ENCODE peak calls at places on chromosomes 4 and X, in ten cellular contexts. One of them, this sample, is unnamed.

GRCh38 chrX:13983734-13984133 is 46.0 kb downstream of the GEMIN8 start:
- DNase-seq in foreskin fibroblast: no peak
- DNase-seq in HEK293T: no peak
- DNase-seq in stimulated activated CD4-positive, alpha-beta T cell treated with anti-CD3 and anti-CD28 coated beads, TNF-alpha, amount 100 ng/mL, for 48 hours: no peak
- DNase-seq in activated naive CD8-positive, alpha-beta T cell treated with anti-CD3 and anti-CD28 coated beads, Interleukin-2, amount 10 ng/mL, durations not matched to agents 7 days and 5 days: no peak
- DNase-seq in mucosa of gallbladder: no peak
- DNase-seq in endothelial cell: no peak
- DNase-seq in suprapubic skin: no peak
- DNase-seq in C1 segment of cervical spinal cord: no peak
- DNase-seq in substantia nigra: no peak
- DNase-seq in this sample: no peak

GRCh38 chrX:15158350-15158735 is 111.5 kb downstream of the ASB9 start:
- DNase-seq in foreskin fibroblast: no peak
- DNase-seq in HEK293T: no peak
- DNase-seq in stimulated activated CD4-positive, alpha-beta T cell treated with anti-CD3 and anti-CD28 coated beads, TNF-alpha, amount 100 ng/mL, for 48 hours: no peak
- DNase-seq in activated naive CD8-positive, alpha-beta T cell treated with anti-CD3 and anti-CD28 coated beads, Interleukin-2, amount 10 ng/mL, durations not matched to agents 7 days and 5 days: no peak
- DNase-seq in mucosa of gallbladder: no peak
- DNase-seq in endothelial cell: no peak
- DNase-seq in suprapubic skin: no peak
- DNase-seq in C1 segment of cervical spinal cord: no peak
- DNase-seq in substantia nigra: no peak
- DNase-seq in this sample: no peak

GRCh38 chr4:147927377-147928137 is 195.7 kb downstream of the ARHGAP10 start:
- DNase-seq in foreskin fibroblast: peak
- DNase-seq in HEK293T: peak
- DNase-seq in stimulated activated CD4-positive, alpha-beta T cell treated with anti-CD3 and anti-CD28 coated beads, TNF-alpha, amount 100 ng/mL, for 48 hours: no peak
- DNase-seq in activated naive CD8-positive, alpha-beta T cell treated with anti-CD3 and anti-CD28 coated beads, Interleukin-2, amount 10 ng/mL, durations not matched to agents 7 days and 5 days: no peak
- DNase-seq in mucosa of gallbladder: no peak
- DNase-seq in endothelial cell: no peak
- DNase-seq in suprapubic skin: no peak
- DNase-seq in C1 segment of cervical spinal cord: no peak
- DNase-seq in substantia nigra: no peak
- DNase-seq in this sample: no peak

GRCh38 chr4:74933562-74934015 is 673 bp downstream of the PARM1 start:
- DNase-seq in foreskin fibroblast: no peak
- DNase-seq in HEK293T: peak
- DNase-seq in stimulated activated CD4-positive, alpha-beta T cell treated with anti-CD3 and anti-CD28 coated beads, TNF-alpha, amount 100 ng/mL, for 48 hours: no peak
- DNase-seq in activated naive CD8-positive, alpha-beta T cell treated with anti-CD3 and anti-CD28 coated beads, Interleukin-2, amount 10 ng/mL, durations not matched to agents 7 days and 5 days: no peak
- DNase-seq in mucosa of gallbladder: no peak
- DNase-seq in endothelial cell: peak
- DNase-seq in suprapubic skin: no peak
- DNase-seq in C1 segment of cervical spinal cord: no peak
- DNase-seq in substantia nigra: no peak
- DNase-seq in this sample: peak

GRCh38 chr4:7782783-7783182 is 156.9 kb downstream of the AFAP1 start:
- DNase-seq in foreskin fibroblast: no peak
- DNase-seq in HEK293T: no peak
- DNase-seq in stimulated activated CD4-positive, alpha-beta T cell treated with anti-CD3 and anti-CD28 coated beads, TNF-alpha, amount 100 ng/mL, for 48 hours: no peak
- DNase-seq in activated naive CD8-positive, alpha-beta T cell treated with anti-CD3 and anti-CD28 coated beads, Interleukin-2, amount 10 ng/mL, durations not matched to agents 7 days and 5 days: no peak
- DNase-seq in mucosa of gallbladder: no peak
- DNase-seq in endothelial cell: no peak
- DNase-seq in suprapubic skin: no peak
- DNase-seq in C1 segment of cervical spinal cord: no peak
- DNase-seq in substantia nigra: no peak
- DNase-seq in this sample: no peak

GRCh38 chrX:19672211-19672814 is 157.0 kb upstream of the MAP3K15 start:
- DNase-seq in foreskin fibroblast: no peak
- DNase-seq in HEK293T: no peak
- DNase-seq in stimulated activated CD4-positive, alpha-beta T cell treated with anti-CD3 and anti-CD28 coated beads, TNF-alpha, amount 100 ng/mL, for 48 hours: no peak
- DNase-seq in activated naive CD8-positive, alpha-beta T cell treated with anti-CD3 and anti-CD28 coated beads, Interleukin-2, amount 10 ng/mL, durations not matched to agents 7 days and 5 days: no peak
- DNase-seq in mucosa of gallbladder: no peak
- DNase-seq in endothelial cell: no peak
- DNase-seq in suprapubic skin: no peak
- DNase-seq in C1 segment of cervical spinal cord: no peak
- DNase-seq in substantia nigra: no peak
- DNase-seq in this sample: no peak

GRCh38 chrX:125503769-125504168 is 184.1 kb downstream of the TEX13C start:
- DNase-seq in foreskin fibroblast: no peak
- DNase-seq in HEK293T: no peak
- DNase-seq in stimulated activated CD4-positive, alpha-beta T cell treated with anti-CD3 and anti-CD28 coated beads, TNF-alpha, amount 100 ng/mL, for 48 hours: no peak
- DNase-seq in activated naive CD8-positive, alpha-beta T cell treated with anti-CD3 and anti-CD28 coated beads, Interleukin-2, amount 10 ng/mL, durations not matched to agents 7 days and 5 days: no peak
- DNase-seq in mucosa of gallbladder: no peak
- DNase-seq in endothelial cell: no peak
- DNase-seq in suprapubic skin: no peak
- DNase-seq in C1 segment of cervical spinal cord: no peak
- DNase-seq in substantia nigra: no peak
- DNase-seq in this sample: no peak

GRCh38 chrX:41384041-41384705 is 50.2 kb downstream of the DDX3X start:
- DNase-seq in foreskin fibroblast: peak
- DNase-seq in HEK293T: no peak
- DNase-seq in stimulated activated CD4-positive, alpha-beta T cell treated with anti-CD3 and anti-CD28 coated beads, TNF-alpha, amount 100 ng/mL, for 48 hours: peak
- DNase-seq in activated naive CD8-positive, alpha-beta T cell treated with anti-CD3 and anti-CD28 coated beads, Interleukin-2, amount 10 ng/mL, durations not matched to agents 7 days and 5 days: no peak
- DNase-seq in mucosa of gallbladder: peak
- DNase-seq in endothelial cell: no peak
- DNase-seq in suprapubic skin: peak
- DNase-seq in C1 segment of cervical spinal cord: no peak
- DNase-seq in substantia nigra: no peak
- DNase-seq in this sample: peak

GRCh38 chr4:182929296-182929695 is 12.1 kb upstream of the DCTD start:
- DNase-seq in foreskin fibroblast: peak
- DNase-seq in HEK293T: no peak
- DNase-seq in stimulated activated CD4-positive, alpha-beta T cell treated with anti-CD3 and anti-CD28 coated beads, TNF-alpha, amount 100 ng/mL, for 48 hours: no peak
- DNase-seq in activated naive CD8-positive, alpha-beta T cell treated with anti-CD3 and anti-CD28 coated beads, Interleukin-2, amount 10 ng/mL, durations not matched to agents 7 days and 5 days: no peak
- DNase-seq in mucosa of gallbladder: no peak
- DNase-seq in endothelial cell: no peak
- DNase-seq in suprapubic skin: no peak
- DNase-seq in C1 segment of cervical spinal cord: no peak
- DNase-seq in substantia nigra: no peak
- DNase-seq in this sample: no peak

GRCh38 chr4:95510145-95510544 is 38.6 kb downstream of the UNC5C start:
- DNase-seq in foreskin fibroblast: no peak
- DNase-seq in HEK293T: no peak
- DNase-seq in stimulated activated CD4-positive, alpha-beta T cell treated with anti-CD3 and anti-CD28 coated beads, TNF-alpha, amount 100 ng/mL, for 48 hours: no peak
- DNase-seq in activated naive CD8-positive, alpha-beta T cell treated with anti-CD3 and anti-CD28 coated beads, Interleukin-2, amount 10 ng/mL, durations not matched to agents 7 days and 5 days: no peak
- DNase-seq in mucosa of gallbladder: no peak
- DNase-seq in endothelial cell: no peak
- DNase-seq in suprapubic skin: no peak
- DNase-seq in C1 segment of cervical spinal cord: no peak
- DNase-seq in substantia nigra: no peak
- DNase-seq in this sample: peak

GRCh38 chr4:88709989-88710388 is 12.4 kb upstream of the NAP1L5 start:
- DNase-seq in foreskin fibroblast: no peak
- DNase-seq in HEK293T: no peak
- DNase-seq in stimulated activated CD4-positive, alpha-beta T cell treated with anti-CD3 and anti-CD28 coated beads, TNF-alpha, amount 100 ng/mL, for 48 hours: no peak
- DNase-seq in activated naive CD8-positive, alpha-beta T cell treated with anti-CD3 and anti-CD28 coated beads, Interleukin-2, amount 10 ng/mL, durations not matched to agents 7 days and 5 days: no peak
- DNase-seq in mucosa of gallbladder: no peak
- DNase-seq in endothelial cell: no peak
- DNase-seq in suprapubic skin: no peak
- DNase-seq in C1 segment of cervical spinal cord: no peak
- DNase-seq in substantia nigra: no peak
- DNase-seq in this sample: no peak

GRCh38 chr4:81032805-81033684 is 2.5 kb downstream of the BMP3 start:
- DNase-seq in foreskin fibroblast: no peak
- DNase-seq in HEK293T: no peak
- DNase-seq in stimulated activated CD4-positive, alpha-beta T cell treated with anti-CD3 and anti-CD28 coated beads, TNF-alpha, amount 100 ng/mL, for 48 hours: no peak
- DNase-seq in activated naive CD8-positive, alpha-beta T cell treated with anti-CD3 and anti-CD28 coated beads, Interleukin-2, amount 10 ng/mL, durations not matched to agents 7 days and 5 days: no peak
- DNase-seq in mucosa of gallbladder: no peak
- DNase-seq in endothelial cell: no peak
- DNase-seq in suprapubic skin: no peak
- DNase-seq in C1 segment of cervical spinal cord: no peak
- DNase-seq in substantia nigra: no peak
- DNase-seq in this sample: no peak

GRCh38 chr4:172996571-172997216 is 171.9 kb upstream of the GALNT7 start:
- DNase-seq in foreskin fibroblast: peak
- DNase-seq in HEK293T: no peak
- DNase-seq in stimulated activated CD4-positive, alpha-beta T cell treated with anti-CD3 and anti-CD28 coated beads, TNF-alpha, amount 100 ng/mL, for 48 hours: no peak
- DNase-seq in activated naive CD8-positive, alpha-beta T cell treated with anti-CD3 and anti-CD28 coated beads, Interleukin-2, amount 10 ng/mL, durations not matched to agents 7 days and 5 days: no peak
- DNase-seq in mucosa of gallbladder: no peak
- DNase-seq in endothelial cell: no peak
- DNase-seq in suprapubic skin: no peak
- DNase-seq in C1 segment of cervical spinal cord: no peak
- DNase-seq in substantia nigra: no peak
- DNase-seq in this sample: no peak

GRCh38 chrX:84729809-84730208 is 227.6 kb upstream of the HDX start:
- DNase-seq in foreskin fibroblast: peak
- DNase-seq in HEK293T: peak
- DNase-seq in stimulated activated CD4-positive, alpha-beta T cell treated with anti-CD3 and anti-CD28 coated beads, TNF-alpha, amount 100 ng/mL, for 48 hours: no peak
- DNase-seq in activated naive CD8-positive, alpha-beta T cell treated with anti-CD3 and anti-CD28 coated beads, Interleukin-2, amount 10 ng/mL, durations not matched to agents 7 days and 5 days: peak
- DNase-seq in mucosa of gallbladder: no peak
- DNase-seq in endothelial cell: peak
- DNase-seq in suprapubic skin: no peak
- DNase-seq in C1 segment of cervical spinal cord: no peak
- DNase-seq in substantia nigra: no peak
- DNase-seq in this sample: peak

GRCh38 chrX:101619336-101619735 is 1.5 kb upstream of the ARMCX6 start:
- DNase-seq in foreskin fibroblast: no peak
- DNase-seq in HEK293T: peak
- DNase-seq in stimulated activated CD4-positive, alpha-beta T cell treated with anti-CD3 and anti-CD28 coated beads, TNF-alpha, amount 100 ng/mL, for 48 hours: no peak
- DNase-seq in activated naive CD8-positive, alpha-beta T cell treated with anti-CD3 and anti-CD28 coated beads, Interleukin-2, amount 10 ng/mL, durations not matched to agents 7 days and 5 days: no peak
- DNase-seq in mucosa of gallbladder: no peak
- DNase-seq in endothelial cell: no peak
- DNase-seq in suprapubic skin: no peak
- DNase-seq in C1 segment of cervical spinal cord: no peak
- DNase-seq in substantia nigra: no peak
- DNase-seq in this sample: no peak

GRCh38 chrX:30504309-30504708 is 73.3 kb downstream of the TASL start:
- DNase-seq in foreskin fibroblast: no peak
- DNase-seq in HEK293T: peak
- DNase-seq in stimulated activated CD4-positive, alpha-beta T cell treated with anti-CD3 and anti-CD28 coated beads, TNF-alpha, amount 100 ng/mL, for 48 hours: no peak
- DNase-seq in activated naive CD8-positive, alpha-beta T cell treated with anti-CD3 and anti-CD28 coated beads, Interleukin-2, amount 10 ng/mL, durations not matched to agents 7 days and 5 days: no peak
- DNase-seq in mucosa of gallbladder: no peak
- DNase-seq in endothelial cell: no peak
- DNase-seq in suprapubic skin: no peak
- DNase-seq in C1 segment of cervical spinal cord: no peak
- DNase-seq in substantia nigra: no peak
- DNase-seq in this sample: peak

GRCh38 chr4:150722908-150723362 is 141.0 kb downstream of the MAB21L2 start:
- DNase-seq in foreskin fibroblast: peak
- DNase-seq in HEK293T: peak
- DNase-seq in stimulated activated CD4-positive, alpha-beta T cell treated with anti-CD3 and anti-CD28 coated beads, TNF-alpha, amount 100 ng/mL, for 48 hours: no peak
- DNase-seq in activated naive CD8-positive, alpha-beta T cell treated with anti-CD3 and anti-CD28 coated beads, Interleukin-2, amount 10 ng/mL, durations not matched to agents 7 days and 5 days: no peak
- DNase-seq in mucosa of gallbladder: peak
- DNase-seq in endothelial cell: no peak
- DNase-seq in suprapubic skin: peak
- DNase-seq in C1 segment of cervical spinal cord: no peak
- DNase-seq in substantia nigra: no peak
- DNase-seq in this sample: no peak

GRCh38 chr4:185787926-185788679 is 23.9 kb downstream of the SORBS2 start:
- DNase-seq in foreskin fibroblast: no peak
- DNase-seq in HEK293T: no peak
- DNase-seq in stimulated activated CD4-positive, alpha-beta T cell treated with anti-CD3 and anti-CD28 coated beads, TNF-alpha, amount 100 ng/mL, for 48 hours: no peak
- DNase-seq in activated naive CD8-positive, alpha-beta T cell treated with anti-CD3 and anti-CD28 coated beads, Interleukin-2, amount 10 ng/mL, durations not matched to agents 7 days and 5 days: no peak
- DNase-seq in mucosa of gallbladder: no peak
- DNase-seq in endothelial cell: no peak
- DNase-seq in suprapubic skin: no peak
- DNase-seq in C1 segment of cervical spinal cord: no peak
- DNase-seq in substantia nigra: no peak
- DNase-seq in this sample: no peak

GRCh38 chr4:6471303-6472007 is 959 bp downstream of the PPP2R2C start:
- DNase-seq in foreskin fibroblast: no peak
- DNase-seq in HEK293T: no peak
- DNase-seq in stimulated activated CD4-positive, alpha-beta T cell treated with anti-CD3 and anti-CD28 coated beads, TNF-alpha, amount 100 ng/mL, for 48 hours: no peak
- DNase-seq in activated naive CD8-positive, alpha-beta T cell treated with anti-CD3 and anti-CD28 coated beads, Interleukin-2, amount 10 ng/mL, durations not matched to agents 7 days and 5 days: peak
- DNase-seq in mucosa of gallbladder: no peak
- DNase-seq in endothelial cell: no peak
- DNase-seq in suprapubic skin: no peak
- DNase-seq in C1 segment of cervical spinal cord: peak
- DNase-seq in substantia nigra: peak
- DNase-seq in this sample: no peak

GRCh38 chr4:186701273-186701672 is 22.4 kb downstream of the FAT1 start:
- DNase-seq in foreskin fibroblast: peak
- DNase-seq in HEK293T: no peak
- DNase-seq in stimulated activated CD4-positive, alpha-beta T cell treated with anti-CD3 and anti-CD28 coated beads, TNF-alpha, amount 100 ng/mL, for 48 hours: no peak
- DNase-seq in activated naive CD8-positive, alpha-beta T cell treated with anti-CD3 and anti-CD28 coated beads, Interleukin-2, amount 10 ng/mL, durations not matched to agents 7 days and 5 days: no peak
- DNase-seq in mucosa of gallbladder: no peak
- DNase-seq in endothelial cell: no peak
- DNase-seq in suprapubic skin: no peak
- DNase-seq in C1 segment of cervical spinal cord: peak
- DNase-seq in substantia nigra: no peak
- DNase-seq in this sample: peak

GRCh38 chr4:82839624-82840023 is 41.0 kb upstream of the SCD5 start:
- DNase-seq in foreskin fibroblast: no peak
- DNase-seq in HEK293T: no peak
- DNase-seq in stimulated activated CD4-positive, alpha-beta T cell treated with anti-CD3 and anti-CD28 coated beads, TNF-alpha, amount 100 ng/mL, for 48 hours: no peak
- DNase-seq in activated naive CD8-positive, alpha-beta T cell treated with anti-CD3 and anti-CD28 coated beads, Interleukin-2, amount 10 ng/mL, durations not matched to agents 7 days and 5 days: no peak
- DNase-seq in mucosa of gallbladder: no peak
- DNase-seq in endothelial cell: no peak
- DNase-seq in suprapubic skin: no peak
- DNase-seq in C1 segment of cervical spinal cord: no peak
- DNase-seq in substantia nigra: no peak
- DNase-seq in this sample: no peak

GRCh38 chr4:158277558-158277957 is 67.3 kb downstream of the TMEM144 start:
- DNase-seq in foreskin fibroblast: no peak
- DNase-seq in HEK293T: no peak
- DNase-seq in stimulated activated CD4-positive, alpha-beta T cell treated with anti-CD3 and anti-CD28 coated beads, TNF-alpha, amount 100 ng/mL, for 48 hours: no peak
- DNase-seq in activated naive CD8-positive, alpha-beta T cell treated with anti-CD3 and anti-CD28 coated beads, Interleukin-2, amount 10 ng/mL, durations not matched to agents 7 days and 5 days: no peak
- DNase-seq in mucosa of gallbladder: no peak
- DNase-seq in endothelial cell: no peak
- DNase-seq in suprapubic skin: no peak
- DNase-seq in C1 segment of cervical spinal cord: no peak
- DNase-seq in substantia nigra: no peak
- DNase-seq in this sample: no peak

GRCh38 chrX:9482408-9482807 is 17.6 kb downstream of the TBL1X start:
- DNase-seq in foreskin fibroblast: no peak
- DNase-seq in HEK293T: no peak
- DNase-seq in stimulated activated CD4-positive, alpha-beta T cell treated with anti-CD3 and anti-CD28 coated beads, TNF-alpha, amount 100 ng/mL, for 48 hours: no peak
- DNase-seq in activated naive CD8-positive, alpha-beta T cell treated with anti-CD3 and anti-CD28 coated beads, Interleukin-2, amount 10 ng/mL, durations not matched to agents 7 days and 5 days: no peak
- DNase-seq in mucosa of gallbladder: no peak
- DNase-seq in endothelial cell: no peak
- DNase-seq in suprapubic skin: no peak
- DNase-seq in C1 segment of cervical spinal cord: no peak
- DNase-seq in substantia nigra: no peak
- DNase-seq in this sample: no peak

GRCh38 chr4:70138751-70139150 is 15.3 kb upstream of the PRR27 start:
- DNase-seq in foreskin fibroblast: no peak
- DNase-seq in HEK293T: no peak
- DNase-seq in stimulated activated CD4-positive, alpha-beta T cell treated with anti-CD3 and anti-CD28 coated beads, TNF-alpha, amount 100 ng/mL, for 48 hours: no peak
- DNase-seq in activated naive CD8-positive, alpha-beta T cell treated with anti-CD3 and anti-CD28 coated beads, Interleukin-2, amount 10 ng/mL, durations not matched to agents 7 days and 5 days: no peak
- DNase-seq in mucosa of gallbladder: no peak
- DNase-seq in endothelial cell: no peak
- DNase-seq in suprapubic skin: no peak
- DNase-seq in C1 segment of cervical spinal cord: no peak
- DNase-seq in substantia nigra: no peak
- DNase-seq in this sample: no peak

GRCh38 chrX:45596190-45596808 is 395.6 kb upstream of the DIPK2B start:
- DNase-seq in foreskin fibroblast: no peak
- DNase-seq in HEK293T: no peak
- DNase-seq in stimulated activated CD4-positive, alpha-beta T cell treated with anti-CD3 and anti-CD28 coated beads, TNF-alpha, amount 100 ng/mL, for 48 hours: no peak
- DNase-seq in activated naive CD8-positive, alpha-beta T cell treated with anti-CD3 and anti-CD28 coated beads, Interleukin-2, amount 10 ng/mL, durations not matched to agents 7 days and 5 days: no peak
- DNase-seq in mucosa of gallbladder: no peak
- DNase-seq in endothelial cell: no peak
- DNase-seq in suprapubic skin: no peak
- DNase-seq in C1 segment of cervical spinal cord: no peak
- DNase-seq in substantia nigra: no peak
- DNase-seq in this sample: no peak

GRCh38 chrX:15790766-15791380 is 589 bp downstream of the ZRSR2 start:
- DNase-seq in foreskin fibroblast: no peak
- DNase-seq in HEK293T: no peak
- DNase-seq in stimulated activated CD4-positive, alpha-beta T cell treated with anti-CD3 and anti-CD28 coated beads, TNF-alpha, amount 100 ng/mL, for 48 hours: no peak
- DNase-seq in activated naive CD8-positive, alpha-beta T cell treated with anti-CD3 and anti-CD28 coated beads, Interleukin-2, amount 10 ng/mL, durations not matched to agents 7 days and 5 days: no peak
- DNase-seq in mucosa of gallbladder: no peak
- DNase-seq in endothelial cell: no peak
- DNase-seq in suprapubic skin: no peak
- DNase-seq in C1 segment of cervical spinal cord: peak
- DNase-seq in substantia nigra: no peak
- DNase-seq in this sample: no peak

GRCh38 chrX:102659790-102660757 is 8.8 kb downstream of the GPRASP1 start:
- DNase-seq in foreskin fibroblast: peak
- DNase-seq in HEK293T: peak
- DNase-seq in stimulated activated CD4-positive, alpha-beta T cell treated with anti-CD3 and anti-CD28 coated beads, TNF-alpha, amount 100 ng/mL, for 48 hours: peak
- DNase-seq in activated naive CD8-positive, alpha-beta T cell treated with anti-CD3 and anti-CD28 coated beads, Interleukin-2, amount 10 ng/mL, durations not matched to agents 7 days and 5 days: peak
- DNase-seq in mucosa of gallbladder: peak
- DNase-seq in endothelial cell: peak
- DNase-seq in suprapubic skin: peak
- DNase-seq in C1 segment of cervical spinal cord: peak
- DNase-seq in substantia nigra: peak
- DNase-seq in this sample: peak

GRCh38 chrX:18360867-18361266 is 6.4 kb upstream of the SCML2 start:
- DNase-seq in foreskin fibroblast: no peak
- DNase-seq in HEK293T: no peak
- DNase-seq in stimulated activated CD4-positive, alpha-beta T cell treated with anti-CD3 and anti-CD28 coated beads, TNF-alpha, amount 100 ng/mL, for 48 hours: no peak
- DNase-seq in activated naive CD8-positive, alpha-beta T cell treated with anti-CD3 and anti-CD28 coated beads, Interleukin-2, amount 10 ng/mL, durations not matched to agents 7 days and 5 days: no peak
- DNase-seq in mucosa of gallbladder: no peak
- DNase-seq in endothelial cell: no peak
- DNase-seq in suprapubic skin: no peak
- DNase-seq in C1 segment of cervical spinal cord: no peak
- DNase-seq in substantia nigra: no peak
- DNase-seq in this sample: no peak

This sample was measured in hippocampal formation.